ENCODE peak calls at places on chromosomes 5 and 9, in ten cellular contexts. V, X, L, A, I, W, R, O, F and K are unnamed samples.

GRCh38 chr5:169244812-169245211 is 56.1 kb downstream of the SLIT3 start:
- DNase-seq in W (no peak), A (no peak), F (no peak), R (no peak), L (no peak), X (no peak), V (no peak), O (no peak), I (no peak), K (no peak)

GRCh38 chr5:140310434-140310833 is 7.5 kb upstream of the PFDN1 start:
- DNase-seq in V (no peak), W (no peak), R (no peak), X (no peak), O (no peak), L (peak), A (no peak), I (no peak), F (no peak), K (no peak)

GRCh38 chr9:35158501-35159280 is 3.1 kb upstream of the UNC13B start:
- DNase-seq in A (no peak), O (no peak), L (no peak), X (no peak), V (no peak), R (no peak), W (no peak), F (no peak), I (no peak), K (peak)

GRCh38 chr5:116621599-116621998 is 47.0 kb upstream of the SEMA6A start:
- DNase-seq in A (no peak), X (no peak), L (no peak), W (no peak), V (no peak), O (no peak), R (no peak), F (no peak), I (no peak), K (no peak)

GRCh38 chr9:91546574-91546973 is 122.9 kb upstream of the NFIL3 start:
- DNase-seq in O (no peak), I (no peak), F (no peak), L (peak), W (no peak), R (no peak), V (no peak), A (no peak), X (no peak), K (no peak)

GRCh38 chr5:170633235-170634041 is 129.6 kb downstream of the KCNIP1 start:
- DNase-seq in W (no peak), R (no peak), X (peak), A (no peak), I (no peak), L (peak), F (no peak), O (peak), V (no peak), K (no peak)

GRCh38 chr5:156380846-156381245 is 53.9 kb downstream of the SGCD start:
- DNase-seq in W (no peak), V (no peak), R (no peak), A (no peak), O (no peak), X (no peak), I (no peak), F (no peak), L (no peak), K (no peak)

GRCh38 chr9:34993502-34994428 is 4.2 kb downstream of the DNAJB5 start:
- DNase-seq in V (no peak), L (no peak), A (no peak), F (peak), O (peak), X (no peak), I (no peak), R (no peak), W (no peak), K (no peak)

GRCh38 chr9:111052831-111053230 is 14.6 kb upstream of the LPAR1 start:
- DNase-seq in A (no peak), F (no peak), L (peak), O (no peak), X (no peak), R (no peak), W (no peak), V (no peak), I (no peak), K (no peak)

GRCh38 chr5:121693864-121694263 is 157.8 kb upstream of the FTMT start:
- DNase-seq in W (no peak), V (no peak), R (no peak), I (no peak), O (no peak), L (peak), X (no peak), F (no peak), A (no peak), K (no peak)